ENCODE peak calls at places on chromosomes 12 and 14, in four cellular contexts. J, A, N and H are unnamed samples.

GRCh38 chr14:68695871-68696665 is 96.8 kb downstream of the ZFP36L1 start:
- DNase-seq in J (no peak), A (no peak), N (no peak), H (no peak)

GRCh38 chr12:66739266-66739665 is 60.4 kb upstream of the GRIP1 start:
- DNase-seq in A (no peak), N (no peak), J (no peak), H (no peak)

GRCh38 chr12:10618338-10618987 is 5.1 kb upstream of the MAGOHB start:
- DNase-seq in A (no peak), J (peak; percentile 6), N (no peak), H (no peak)

GRCh38 chr12:47210776-47211175 is 131.0 kb upstream of the AMIGO2 start:
- DNase-seq in A (no peak), N (no peak), J (no peak), H (no peak)

GRCh38 chr12:123572391-123572790 is 12.0 kb upstream of the TMED2 start:
- DNase-seq in N (no peak), A (no peak), J (no peak), H (no peak)

GRCh38 chr12:62191747-62192485 is 68.3 kb upstream of the USP15 start:
- DNase-seq in N (no peak), A (peak; percentile 29), J (no peak), H (no peak)

GRCh38 chr12:6927379-6927991 is at the start of gene ATN1:
- DNase-seq in J (peak; percentile 78), N (no peak), A (peak; percentile 86), H (no peak)

GRCh38 chr12:112964067-112964670 is 14.2 kb upstream of the OAS2 start:
- DNase-seq in A (no peak), N (no peak), J (no peak), H (no peak)

GRCh38 chr12:107929436-107929835 is 154.9 kb downstream of the ASCL4 start:
- DNase-seq in N (no peak), J (peak; percentile 34), A (no peak), H (peak; percentile 35)

GRCh38 chr12:107518868-107519267 is 166.7 kb upstream of the PWP1 start:
- DNase-seq in N (no peak), J (no peak), A (no peak), H (no peak)

GRCh38 chr12:6361834-6362233 is 13.5 kb downstream of the SCNN1A start:
- DNase-seq in N (no peak), A (no peak), J (no peak), H (no peak)

GRCh38 chr12:45214739-45215418 is 1.0 kb upstream of the ANO6 start:
- DNase-seq in N (no peak), J (no peak), A (no peak), H (no peak)

GRCh38 chr12:51923506-51924365 is 16.4 kb downstream of the ACVRL1 start:
- DNase-seq in J (peak; percentile 83), N (no peak), A (peak; percentile 79), H (no peak)

GRCh38 chr14:76762617-76763361 is 1.5 kb downstream of the VASH1 start:
- DNase-seq in N (no peak), J (peak; percentile 19), A (no peak), H (no peak)

GRCh38 chr14:94612580-94613554 is 676 bp downstream of the SERPINA3 start:
- DNase-seq in J (no peak), A (no peak), N (no peak), H (peak; percentile 27)

GRCh38 chr14:34012369-34012768 is 61.5 kb upstream of the EGLN3 start:
- DNase-seq in J (no peak), A (no peak), N (no peak), H (no peak)

GRCh38 chr14:69703047-69704046 is 63.6 kb upstream of the SRSF5 start:
- DNase-seq in J (no peak), N (no peak), A (no peak), H (peak; percentile 61)

GRCh38 chr12:113059071-113059595 is 2.6 kb downstream of the DTX1 start:
- DNase-seq in J (no peak), N (no peak), A (no peak), H (no peak)

GRCh38 chr12:104846056-104846762 is 111.9 kb downstream of the SLC41A2 start:
- DNase-seq in N (no peak), J (no peak), A (no peak), H (no peak)

GRCh38 chr12:4567073-4567881 is 5.3 kb downstream of the DYRK4 start:
- DNase-seq in J (no peak), A (no peak), N (peak; percentile 30), H (no peak)

GRCh38 chr14:34710744-34711143 is 3.6 kb downstream of the CFL2 start:
- DNase-seq in A (no peak), N (no peak), J (no peak), H (no peak)

GRCh38 chr12:2737656-2738241 is 57.0 kb upstream of the FKBP4 start:
- DNase-seq in J (no peak), A (no peak), N (no peak), H (no peak)

GRCh38 chr12:2733493-2734252 is 61.1 kb upstream of the FKBP4 start:
- DNase-seq in A (no peak), J (no peak), N (no peak), H (no peak)

GRCh38 chr12:2732290-2732689 is 62.5 kb upstream of the FKBP4 start:
- DNase-seq in N (no peak), A (no peak), J (no peak), H (no peak)
- TF ChIP-seq TCF7 in N (no peak), A (no peak), J (no peak), H (no peak)

GRCh38 chr12:64976131-64976530 is 145.0 kb downstream of the WIF1 start:
- DNase-seq in N (peak; percentile 40), A (no peak), J (no peak), H (no peak)
- TF ChIP-seq TCF7 in N (no peak), A (no peak), J (no peak), H (no peak)

GRCh38 chr12:32063796-32064195 is 42.9 kb upstream of the BICD1 start:
- DNase-seq in J (no peak), N (no peak), A (no peak), H (no peak)

GRCh38 chr12:32069731-32070130 is 36.9 kb upstream of the BICD1 start:
- DNase-seq in N (no peak), J (no peak), A (no peak), H (no peak)

GRCh38 chr12:32070370-32070769 is 36.3 kb upstream of the BICD1 start:
- DNase-seq in A (no peak), J (no peak), N (no peak), H (no peak)

GRCh38 chr12:32072102-32072501 is 34.5 kb upstream of the BICD1 start:
- DNase-seq in J (no peak), A (no peak), N (no peak), H (no peak)

GRCh38 chr12:32069071-32069470 is 37.6 kb upstream of the BICD1 start:
- DNase-seq in N (no peak), J (no peak), A (no peak), H (peak; percentile 46)
- TF ChIP-seq TCF7 in N (no peak), J (no peak), A (no peak), H (no peak)

GRCh38 chr12:109951751-109952150 is 44.4 kb downstream of the GIT2 start:
- DNase-seq in A (no peak), J (no peak), N (no peak), H (no peak)
- TF ChIP-seq TCF7 in A (no peak), J (no peak), N (no peak), H (no peak)

DNA sequence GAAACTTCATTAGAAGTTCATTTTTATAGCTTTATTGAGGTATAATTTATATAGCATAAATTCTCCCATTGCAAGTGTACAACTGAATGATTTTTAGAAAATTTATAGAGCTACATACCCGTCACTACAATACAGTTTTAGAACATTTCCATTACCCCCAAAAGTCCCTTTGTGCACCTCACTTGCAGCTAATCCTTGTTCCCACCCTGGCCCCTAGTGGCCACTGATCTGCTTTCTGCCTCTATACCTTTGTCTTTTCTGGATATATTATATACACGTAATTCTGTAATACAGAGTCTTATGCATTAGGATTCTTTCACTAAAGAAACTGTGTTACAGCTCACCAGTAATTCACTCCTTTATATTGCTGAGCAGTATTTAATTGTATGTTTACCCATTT is 145.1 kb upstream of the DIO2 start:
- DNase-seq in J (no peak), N (no peak), A (peak; percentile 13), H (peak; percentile 2)
- TF ChIP-seq TCF7 in J (no peak), N (no peak), A (no peak), H (no peak)